ENCODE peak calls at places on chromosomes 13 and 19, in four cellular contexts. O is endothelial cell; M is stimulated activated CD8-positive, alpha-beta memory T cell treated with anti-CD3 and anti-CD28 coated beads, Interleukin-2, amount 100 ng/mL, for 48 hours; T is mesenteric fat pad. P is an unnamed sample.

GRCh38 chr13:30830638-30830965 is 75.5 kb upstream of the MEDAG start:
- DNase-seq in O (no peak), T (no peak), M (no peak), P (no peak)

GRCh38 chr19:40144947-40145748 is 46.1 kb upstream of the MAP3K10 start:
- DNase-seq in T (no peak), O (no peak), M (no peak), P (no peak)

GRCh38 chr19:41376998-41377365 is 649 bp downstream of the TMEM91 start:
- DNase-seq in T (no peak), M (no peak), O (no peak), P (no peak)

GRCh38 chr13:33017410-33017929 is 1.2 kb downstream of the KL start:
- DNase-seq in M (no peak), T (no peak), O (peak), P (peak)

GRCh38 chr19:5023128-5023571 is 54.2 kb downstream of the KDM4B start:
- DNase-seq in M (no peak), O (no peak), T (no peak), P (no peak)

GRCh38 chr19:3774621-3775373 is 2.8 kb upstream of the RAX2 start:
- DNase-seq in O (no peak), T (no peak), M (no peak), P (no peak)

GRCh38 chr13:110501188-110501587 is 60.3 kb downstream of the RAB20 start:
- DNase-seq in O (no peak), M (no peak), T (no peak), P (no peak)

GRCh38 chr13:40447857-40448256 is 218.6 kb downstream of the FOXO1 start:
- DNase-seq in M (no peak), T (no peak), O (no peak), P (no peak)

GRCh38 chr19:18399008-18399407 is 1.6 kb upstream of the LRRC25 start:
- DNase-seq in M (no peak), T (no peak), O (no peak), P (no peak)

GRCh38 chr19:1283917-1284292 is 1.8 kb upstream of the EFNA2 start:
- DNase-seq in M (no peak), T (no peak), O (no peak), P (no peak)

GRCh38 chr13:104847863-104848262 is 1687.6 kb downstream of the EFNB2 start:
- DNase-seq in M (no peak), T (no peak), O (no peak), P (no peak)

GRCh38 chr13:44350775-44351504 is 22.7 kb upstream of the SERP2 start:
- DNase-seq in M (no peak), T (no peak), O (no peak), P (no peak)

GRCh38 chr13:76552373-76552772 is 333.8 kb downstream of the KCTD12 start:
- DNase-seq in M (no peak), T (no peak), O (no peak), P (no peak)

GRCh38 chr19:31821346-31821745 is 472.1 kb upstream of the TSHZ3 start:
- DNase-seq in O (no peak), M (no peak), T (no peak), P (no peak)

GRCh38 chr13:51806571-51806970 is 2.6 kb upstream of the DHRS12 start:
- DNase-seq in T (no peak), O (no peak), M (no peak), P (no peak)

GRCh38 chr13:111387945-111388600 is 67.6 kb downstream of the TEX29 start:
- DNase-seq in O (no peak), M (no peak), T (peak), P (no peak)

GRCh38 chr19:46803555-46803954 is 15.2 kb upstream of the SLC1A5 start:
- DNase-seq in T (no peak), M (no peak), O (no peak), P (no peak)

GRCh38 chr13:96744665-96745331 is 249.5 kb downstream of the OXGR1 start:
- DNase-seq in O (no peak), M (no peak), T (no peak), P (no peak)

GRCh38 chr19:6767081-6767356 is 216 bp downstream of the SH2D3A start:
- DNase-seq in O (no peak), T (no peak), M (no peak), P (no peak)

GRCh38 chr13:38417727-38418126 is 68.1 kb downstream of the UFM1 start:
- DNase-seq in M (no peak), O (peak), T (no peak), P (no peak)

GRCh38 chr19:45311640-45312039 is 11.0 kb downstream of the CKM start:
- DNase-seq in M (no peak), O (no peak), T (no peak), P (no peak)

GRCh38 chr13:99640260-99640659 is 139.0 kb downstream of the TM9SF2 start:
- DNase-seq in O (no peak), M (no peak), T (no peak), P (no peak)

GRCh38 chr13:75250526-75251183 is 231.3 kb downstream of the TBC1D4 start:
- DNase-seq in T (no peak), O (no peak), M (no peak), P (no peak)

GRCh38 chr19:5309438-5310204 is 31.0 kb downstream of the PTPRS start:
- DNase-seq in T (no peak), O (no peak), M (no peak), P (peak)

GRCh38 chr13:60329221-60329983 is 67.6 kb upstream of the TDRD3 start:
- DNase-seq in M (no peak), O (peak), T (no peak), P (peak)

GRCh38 chr19:45340232-45340898 is at the start of gene KLC3:
- DNase-seq in T (no peak), M (no peak), O (peak), P (peak)

GRCh38 chr19:18894254-18895037 is 1.5 kb downstream of the CERS1 start:
- DNase-seq in M (no peak), O (no peak), T (no peak), P (peak)

GRCh38 chr19:6250024-6250605 is 29.7 kb downstream of the MLLT1 start:
- DNase-seq in M (no peak), T (no peak), O (no peak), P (no peak)

GRCh38 chr19:2308114-2308556 is at the start of gene LINGO3:
- DNase-seq in T (no peak), O (no peak), M (no peak), P (no peak)

P was measured in WTC11.